ENCODE peak calls at places on chromosomes 7 and 10, in eight cellular contexts. B, P, X, Q, G, U, C and J are unnamed samples. For H3K9me3, the result is how much of the 10 kb centered on the place peaks cover.

GRCh38 chr7:102024769-102025391 is 207.5 kb downstream of the CUX1 start:
- DNase-seq in X (peak), B (peak), U (no peak), G (no peak), C (no peak), Q (no peak), P (no peak), J (no peak)

GRCh38 chr7:46291601-46292150 is 370.6 kb upstream of the IGFBP3 start:
- DNase-seq in P (no peak), U (no peak), C (no peak), G (peak), Q (no peak), X (no peak), B (no peak), J (no peak)

GRCh38 chr7:151592868-151593486 is 73.3 kb upstream of the RHEB start:
- DNase-seq in Q (no peak), X (no peak), U (no peak), C (no peak), G (no peak), B (no peak), P (no peak), J (no peak)

GRCh38 chr7:44667190-44667589 is 60.8 kb downstream of the OGDH start:
- DNase-seq in X (no peak), B (no peak), P (no peak), U (no peak), Q (no peak), C (no peak), G (no peak), J (no peak)

GRCh38 chr7:155845226-155845625 is 33.0 kb upstream of the SHH start:
- DNase-seq in Q (no peak), B (no peak), X (peak), G (no peak), C (no peak), U (no peak), P (no peak), J (peak)

GRCh38 chr7:148912151-148912550 is 28.1 kb upstream of the EZH2 start:
- DNase-seq in Q (no peak), G (no peak), C (no peak), X (no peak), B (no peak), U (no peak), P (no peak), J (no peak)

GRCh38 chr10:90602815-90603600 is 254.8 kb downstream of the HTR7 start:
- DNase-seq in X (no peak), P (no peak), G (no peak), U (no peak), C (no peak), B (no peak), Q (no peak), J (no peak)

GRCh38 chr10:75071164-75071489 is 40.3 kb upstream of the SAMD8 start:
- DNase-seq in B (no peak), X (no peak), Q (no peak), U (no peak), P (no peak), C (no peak), G (no peak), J (no peak)

GRCh38 chr7:66626236-66626957 is 2.3 kb upstream of the KCTD7 start:
- DNase-seq in X (no peak), B (no peak), P (no peak), C (no peak), U (no peak), Q (no peak), G (no peak), J (no peak)

GRCh38 chr7:68207676-68208075 is 1211.0 kb downstream of the TYW1 start:
- DNase-seq in G (no peak), C (no peak), B (no peak), U (no peak), P (no peak), Q (no peak), X (no peak), J (no peak)

GRCh38 chr7:158067219-158067930 is 520.2 kb downstream of the PTPRN2 start:
- DNase-seq in U (no peak), Q (no peak), G (no peak), P (no peak), X (peak), C (no peak), B (no peak), J (no peak)

GRCh38 chr10:80136134-80136571 is 3.6 kb downstream of the PLAC9 start:
- DNase-seq in X (no peak), G (peak), B (peak), C (peak), Q (peak), P (no peak), U (peak), J (peak)

GRCh38 chr10:59905066-59905734 is 1.2 kb downstream of the CCDC6 start:
- DNase-seq in B (peak), U (peak), X (peak), C (peak), G (no peak), P (no peak), Q (peak), J (no peak)

GRCh38 chr10:122232781-122233180 is 38.3 kb upstream of the BTBD16 start:
- DNase-seq in Q (no peak), U (no peak), X (no peak), G (no peak), P (no peak), C (no peak), B (no peak), J (no peak)

GRCh38 chr7:48173983-48174382 is 2.7 kb downstream of the ABCA13 start:
- DNase-seq in X (no peak), U (no peak), P (no peak), C (no peak), Q (no peak), B (no peak), G (no peak), J (no peak)

GRCh38 chr7:50869108-50869716 is 86.5 kb upstream of the GRB10 start:
- DNase-seq in Q (no peak), B (peak), X (no peak), C (no peak), U (no peak), G (peak), P (no peak), J (no peak)

GRCh38 chr10:43284341-43284910 is 17.6 kb upstream of the RASGEF1A start:
- DNase-seq in X (no peak), B (no peak), Q (no peak), G (no peak), C (no peak), P (no peak), U (no peak), J (no peak)

GRCh38 chr7:132458685-132459084 is 117.6 kb downstream of the PLXNA4 start:
- DNase-seq in G (no peak), B (no peak), P (no peak), X (no peak), U (no peak), C (no peak), Q (no peak), J (no peak)

GRCh38 chr7:80134536-80135305 is at the start of gene GNAI1:
- DNase-seq in Q (peak), X (peak), U (peak), G (no peak), B (peak), C (peak), P (no peak), J (peak)

GRCh38 chr7:70790215-70791073 is 341.5 kb upstream of the GALNT17 start:
- DNase-seq in Q (no peak), C (no peak), G (no peak), B (no peak), P (no peak), X (no peak), U (no peak), J (no peak)

GRCh38 chr7:16301251-16301650 is 120.1 kb downstream of the CRPPA start:
- DNase-seq in P (no peak), Q (no peak), X (no peak), B (no peak), U (no peak), C (no peak), G (no peak), J (no peak)

GRCh38 chr7:99366646-99367045 is 7.9 kb upstream of the ARPC1B start:
- DNase-seq in C (no peak), X (no peak), Q (no peak), G (no peak), P (no peak), B (no peak), U (no peak), J (no peak)
- TF ChIP-seq POLR2A in C (no peak), X (no peak), Q (no peak), G (no peak), P (no peak), B (no peak), U (no peak), J (no peak)

DNA sequence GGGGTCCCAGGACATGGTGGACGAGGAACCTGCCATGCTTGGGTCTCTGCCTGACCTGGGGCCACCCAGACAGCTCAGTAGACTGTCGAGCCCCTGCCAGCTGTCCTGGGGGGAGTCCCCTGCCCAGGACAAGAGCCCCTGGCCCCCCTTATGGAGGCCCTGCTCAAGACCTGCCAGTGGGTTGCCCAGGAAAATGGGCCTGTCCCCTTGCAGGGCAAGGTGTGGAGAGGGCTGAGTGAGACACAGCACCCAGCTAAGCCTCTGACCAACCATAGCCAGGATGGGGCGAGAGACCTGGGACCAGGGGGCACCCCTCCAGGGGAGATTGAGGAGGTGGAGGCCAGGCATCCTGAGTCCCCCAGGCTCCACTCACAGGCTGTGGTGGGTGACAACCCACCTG is 1.8 kb downstream of the FUOM start:
- DNase-seq in G (no peak), Q (no peak), B (no peak), P (no peak), U (no peak), X (no peak), C (no peak), J (no peak)
- H3K4me3 ChIP-seq in G (no peak), Q (no peak), B (no peak), P (no peak), U (no peak), X (peak), C (no peak), J (no peak)

GRCh38 chr10:130400890-130401289 is 264.7 kb downstream of the GLRX3 start:
- DNase-seq in B (no peak), X (no peak), G (no peak), C (no peak), Q (no peak), U (no peak), P (no peak), J (no peak)

GRCh38 chr10:130399425-130399950 is 263.3 kb downstream of the GLRX3 start:
- DNase-seq in P (no peak), Q (no peak), X (no peak), C (no peak), G (no peak), U (no peak), B (no peak), J (no peak)

GRCh38 chr10:130396044-130396443 is 259.9 kb downstream of the GLRX3 start:
- DNase-seq in Q (no peak), G (no peak), X (no peak), P (no peak), B (no peak), U (no peak), C (no peak), J (no peak)

GRCh38 chr10:130395248-130395936 is 259.2 kb downstream of the GLRX3 start:
- DNase-seq in C (peak), Q (no peak), B (no peak), X (no peak), G (no peak), U (no peak), P (no peak), J (no peak)

DNA sequence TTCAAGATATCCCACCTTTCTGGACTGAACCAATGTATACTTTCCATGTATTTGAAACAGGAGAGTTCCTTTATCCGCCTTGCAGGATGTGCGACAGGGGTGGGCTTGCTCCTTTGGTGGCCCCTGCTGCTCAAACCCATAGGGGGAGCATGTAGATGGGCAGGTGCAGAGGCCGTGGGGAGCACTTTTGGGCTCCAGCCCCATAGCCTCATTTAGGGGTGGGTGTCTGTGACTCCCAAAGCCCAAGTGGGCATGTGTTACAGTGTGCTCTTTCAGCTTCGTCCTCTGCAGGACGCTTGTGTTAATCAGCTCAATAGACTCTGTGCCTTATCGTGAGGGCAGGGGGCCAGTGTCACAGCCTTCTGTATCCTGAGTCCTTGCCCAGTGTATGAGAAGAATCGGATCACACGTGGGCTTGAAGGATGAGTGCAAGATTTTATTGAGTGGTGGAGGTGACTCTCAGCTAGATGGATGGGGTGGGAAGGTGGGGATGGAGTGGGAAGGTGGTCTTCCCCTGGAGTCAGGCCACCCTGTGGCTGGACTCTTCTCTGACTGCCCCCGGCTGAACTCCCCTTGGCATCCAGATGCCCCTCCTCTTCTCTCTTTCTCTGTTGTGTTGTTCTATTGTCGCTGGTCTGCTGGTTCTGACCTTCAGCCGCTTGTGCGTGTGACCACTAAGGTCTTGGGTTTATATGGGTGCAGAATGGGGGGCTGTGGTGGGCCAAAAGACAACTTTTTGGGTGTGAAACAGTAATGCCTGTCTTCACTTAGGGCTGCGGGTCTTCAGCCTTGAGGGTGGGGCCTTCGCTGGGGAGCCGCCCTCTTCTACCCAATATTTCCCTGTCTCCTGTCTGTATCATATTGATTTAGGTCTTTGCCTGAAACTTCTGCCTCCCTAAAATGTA is 262.2 kb downstream of the GLRX3 start:
- DNase-seq in X (no peak), G (no peak), Q (no peak), P (no peak), B (no peak), C (no peak), U (no peak), J (no peak)
- H3K9me3 ChIP-seq in X (under half), G (under half), Q (under half), P (under half), B (under half), C (under half), U (under half), J (under half)

DNA sequence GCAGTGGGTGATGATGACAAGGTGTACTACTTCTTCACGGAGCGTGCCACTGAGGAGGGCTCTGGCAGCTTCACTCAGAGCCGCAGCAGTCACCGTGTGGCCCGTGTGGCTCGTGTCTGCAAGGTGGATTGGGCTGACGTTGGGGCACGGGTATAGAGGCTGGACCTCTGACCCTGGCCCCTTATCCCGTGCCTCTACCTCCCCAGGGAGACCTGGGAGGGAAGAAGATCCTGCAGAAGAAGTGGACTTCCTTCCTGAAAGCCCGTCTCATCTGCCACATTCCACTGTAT is 8.5 kb downstream of the MRPL43 start:
- DNase-seq in B (no peak), C (no peak), U (no peak), X (no peak), Q (no peak), P (no peak), G (no peak), J (no peak)
- TF ChIP-seq POLR2A in B (no peak), C (no peak), U (no peak), X (no peak), Q (no peak), P (no peak), G (no peak), J (no peak)

DNA sequence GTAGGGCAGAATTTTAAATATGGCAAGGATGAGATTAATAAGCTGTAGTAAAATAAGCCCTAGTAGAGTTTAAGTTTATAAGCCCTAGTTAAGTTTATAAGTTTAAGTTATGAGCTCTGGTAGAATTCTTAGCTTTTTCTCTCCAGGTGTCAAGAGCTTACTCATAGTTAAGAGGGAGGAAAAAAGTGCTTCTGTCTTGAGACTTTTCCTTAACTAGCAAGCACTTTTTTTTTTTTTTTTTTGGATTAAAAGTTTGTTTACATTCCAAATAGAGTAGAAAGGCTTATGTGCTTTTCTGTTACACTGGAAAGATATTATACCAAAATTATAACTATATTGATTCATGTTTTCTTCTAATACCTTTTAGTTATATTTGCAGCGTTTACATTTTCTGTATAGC is 25.5 kb upstream of the MPP7 start:
- DNase-seq in X (no peak), P (no peak), B (no peak), G (no peak), Q (no peak), U (no peak), C (no peak), J (no peak)
- H3K4me3 ChIP-seq in X (no peak), P (no peak), B (no peak), G (no peak), Q (no peak), U (no peak), C (no peak), J (no peak)

GRCh38 chr7:14196555-14196954 is 207.1 kb upstream of the ETV1 start:
- DNase-seq in B (no peak), X (no peak), C (no peak), G (no peak), U (no peak), Q (no peak), P (no peak), J (no peak)

GRCh38 chr7:14195896-14196295 is 206.4 kb upstream of the ETV1 start:
- DNase-seq in B (no peak), Q (no peak), P (no peak), G (no peak), U (no peak), X (no peak), C (no peak), J (no peak)

GRCh38 chr7:14197280-14197679 is 207.8 kb upstream of the ETV1 start:
- DNase-seq in Q (peak), C (no peak), X (no peak), B (peak), P (no peak), U (no peak), G (peak), J (no peak)

GRCh38 chr7:14191686-14192098 is 202.2 kb upstream of the ETV1 start:
- DNase-seq in X (no peak), P (no peak), B (no peak), U (no peak), C (no peak), G (no peak), Q (peak), J (no peak)

GRCh38 chr7:14195079-14195478 is 205.6 kb upstream of the ETV1 start:
- DNase-seq in B (no peak), G (no peak), Q (no peak), U (no peak), P (no peak), X (no peak), C (no peak), J (no peak)
- H3K9me3 ChIP-seq in B (under half), G (under half), Q (under half), U (under half), P (under half), X (under half), C (under half), J (under half)

GRCh38 chr7:138753611-138754010 is 44.2 kb upstream of the TMEM213 start:
- DNase-seq in U (no peak), Q (no peak), B (no peak), G (no peak), C (no peak), X (no peak), P (no peak), J (no peak)
- TF ChIP-seq POLR2A in U (no peak), Q (no peak), B (no peak), G (no peak), C (no peak), X (no peak), P (no peak), J (no peak)

DNA sequence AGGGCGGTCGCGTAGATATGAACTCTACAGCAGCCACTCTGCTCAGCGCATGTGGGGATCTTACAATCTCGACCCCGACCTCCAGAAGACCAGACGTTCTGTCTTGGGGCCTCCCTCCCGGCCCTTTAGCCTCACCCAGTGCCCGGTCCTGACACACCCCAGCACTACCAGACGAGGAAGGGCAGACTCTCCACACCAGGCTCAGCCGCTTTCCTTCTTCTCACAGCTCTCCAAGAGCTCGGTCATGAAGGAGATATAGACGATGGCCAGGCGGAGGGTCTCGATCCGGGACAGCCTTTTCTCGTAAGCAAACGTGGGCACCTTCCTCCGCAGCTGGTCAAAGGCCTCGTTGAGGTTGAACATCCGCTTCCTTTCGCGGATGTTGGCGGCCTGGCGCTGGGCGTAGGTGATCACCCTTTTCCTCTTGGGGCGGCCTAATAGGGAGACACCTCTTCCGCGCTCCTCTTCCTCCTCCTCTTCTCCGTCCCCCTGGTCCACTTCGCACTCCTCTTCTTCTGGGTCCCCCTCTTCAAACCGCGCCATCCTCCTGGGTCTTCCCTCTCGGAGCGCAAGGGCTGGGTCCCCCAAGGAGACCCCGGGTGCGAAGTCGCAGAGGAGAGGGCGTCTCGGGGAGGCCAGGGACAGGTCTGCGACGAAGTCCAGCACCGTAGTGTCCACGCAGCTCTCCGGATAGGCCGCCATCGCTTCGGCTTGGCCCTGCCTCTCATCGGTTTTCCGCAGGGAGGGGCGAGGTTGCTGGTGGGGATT is at the start of gene FERD3L:
- DNase-seq in X (no peak), U (no peak), Q (no peak), C (no peak), P (no peak), B (no peak), G (no peak), J (no peak)
- H3K4me3 ChIP-seq in X (no peak), U (no peak), Q (no peak), C (no peak), P (peak), B (peak), G (no peak), J (no peak)

GRCh38 chr7:41617987-41618386 is 84.9 kb downstream of the INHBA start:
- DNase-seq in Q (no peak), B (no peak), C (no peak), U (no peak), P (no peak), G (no peak), X (no peak), J (no peak)
- H3K9me3 ChIP-seq in Q (under half), B (under half), C (under half), U (under half), P (under half), G (under half), X (under half), J (under half)